ENCODE peak calls at places on chromosome 13, in six cellular contexts. A, E, T, K, H and R are unnamed samples.

GRCh38 chr13:39422845-39423565 is 180.0 kb downstream of the LHFPL6 start:
- DNase-seq in K (no peak), A (no peak), T (no peak), H (no peak), E (no peak), R (no peak)

GRCh38 chr13:78602561-78603239 is 652 bp downstream of the POU4F1 start:
- DNase-seq in E (no peak), H (no peak), K (no peak), T (no peak), A (no peak), R (no peak)

GRCh38 chr13:40063278-40063698 is 407.8 kb downstream of the COG6 start:
- DNase-seq in E (no peak), T (no peak), A (no peak), K (no peak), H (no peak), R (no peak)

GRCh38 chr13:114054269-114054668 is 78.2 kb downstream of the RASA3 start:
- DNase-seq in T (no peak), E (no peak), K (no peak), H (no peak), A (no peak), R (no peak)

GRCh38 chr13:26485786-26486185 is 71.7 kb upstream of the WASF3 start:
- DNase-seq in T (no peak), K (no peak), H (no peak), E (no peak), A (no peak), R (no peak)

GRCh38 chr13:79492313-79492798 is 11.4 kb downstream of the NDFIP2 start:
- DNase-seq in H (no peak), E (no peak), K (no peak), T (no peak), A (no peak), R (no peak)

GRCh38 chr13:108352599-108352998 is 83.1 kb downstream of the TNFSF13B start:
- DNase-seq in T (peak), A (no peak), E (no peak), K (no peak), H (no peak), R (no peak)

GRCh38 chr13:30779608-30780007 is 44.3 kb downstream of the ALOX5AP start:
- DNase-seq in A (no peak), H (no peak), T (no peak), E (no peak), K (no peak), R (no peak)

GRCh38 chr13:75558130-75558840 is 8.7 kb downstream of the UCHL3 start:
- DNase-seq in H (no peak), A (no peak), E (no peak), K (no peak), T (no peak), R (no peak)

GRCh38 chr13:50400930-50401553 is 385.8 kb downstream of the KCNRG start:
- DNase-seq in E (no peak), H (no peak), K (peak), T (no peak), A (no peak), R (peak)

GRCh38 chr13:99600318-99600717 is 99.0 kb downstream of the TM9SF2 start:
- DNase-seq in K (no peak), A (no peak), T (no peak), H (no peak), E (no peak), R (no peak)

GRCh38 chr13:44768775-44769578 is 192.8 kb upstream of the TSC22D1 start:
- DNase-seq in H (no peak), T (no peak), K (no peak), E (no peak), A (no peak), R (no peak)

GRCh38 chr13:85261757-85262346 is 537.4 kb downstream of the SLITRK6 start:
- DNase-seq in E (no peak), K (no peak), A (no peak), H (peak), T (no peak), R (no peak)

GRCh38 chr13:39616087-39616694 is 13.2 kb upstream of the LHFPL6 start:
- DNase-seq in E (no peak), H (peak), T (peak), A (no peak), K (peak), R (peak)